ENCODE peak calls at places on chromosomes 2 and 18, in four cellular contexts. E is heart left ventricle, M is H7, Z is keratinocyte. C is an unnamed sample.

GRCh38 chr2:95320986-95321767 is 24.0 kb downstream of the KCNIP3 start:
- DNase-seq in E (no peak), M (no peak), Z (no peak), C (no peak)

GRCh38 chr2:171086352-171087290 is 74.1 kb downstream of the TLK1 start:
- DNase-seq in E (peak; percentile 27), M (peak; percentile 26), Z (peak; percentile 13), C (peak; percentile 16)

GRCh38 chr2:28350791-28351285 is 41.8 kb upstream of the FOSL2 start:
- DNase-seq in E (no peak), M (peak; percentile 73), Z (no peak), C (no peak)

GRCh38 chr2:120441744-120442471 is 96.0 kb downstream of the INHBB start:
- DNase-seq in E (no peak), M (peak; percentile 92), Z (no peak), C (no peak)

GRCh38 chr2:110816404-110817365 is 84.3 kb downstream of the ACOXL start:
- DNase-seq in E (no peak), M (no peak), Z (no peak), C (no peak)

GRCh38 chr2:102185347-102185746 is 1.5 kb upstream of the IL1RL2 start:
- DNase-seq in E (no peak), M (peak; percentile 48), Z (no peak), C (no peak)

GRCh38 chr2:14427982-14428567 is 204.4 kb upstream of the LRATD1 start:
- DNase-seq in E (peak; percentile 33), M (no peak), Z (no peak), C (no peak)

GRCh38 chr2:143730155-143730949 is 601.1 kb downstream of the ARHGAP15 start:
- DNase-seq in E (no peak), M (no peak), Z (no peak), C (no peak)

GRCh38 chr2:134662751-134663150 is 56.0 kb downstream of the TMEM163 start:
- DNase-seq in E (no peak), M (no peak), Z (no peak), C (no peak)

GRCh38 chr2:179460530-179460929 is 195.9 kb upstream of the SESTD1 start:
- DNase-seq in E (no peak), M (no peak), Z (peak; percentile 44), C (peak; percentile 95)

GRCh38 chr18:23842305-23842704 is 153.1 kb downstream of the LAMA3 start:
- DNase-seq in E (no peak), M (no peak), Z (no peak), C (no peak)
- H3K4me3 ChIP-seq in E (no peak overlapping the region), M (no peak overlapping the region), Z (no peak overlapping the region), C (no peak overlapping the region)

DNA sequence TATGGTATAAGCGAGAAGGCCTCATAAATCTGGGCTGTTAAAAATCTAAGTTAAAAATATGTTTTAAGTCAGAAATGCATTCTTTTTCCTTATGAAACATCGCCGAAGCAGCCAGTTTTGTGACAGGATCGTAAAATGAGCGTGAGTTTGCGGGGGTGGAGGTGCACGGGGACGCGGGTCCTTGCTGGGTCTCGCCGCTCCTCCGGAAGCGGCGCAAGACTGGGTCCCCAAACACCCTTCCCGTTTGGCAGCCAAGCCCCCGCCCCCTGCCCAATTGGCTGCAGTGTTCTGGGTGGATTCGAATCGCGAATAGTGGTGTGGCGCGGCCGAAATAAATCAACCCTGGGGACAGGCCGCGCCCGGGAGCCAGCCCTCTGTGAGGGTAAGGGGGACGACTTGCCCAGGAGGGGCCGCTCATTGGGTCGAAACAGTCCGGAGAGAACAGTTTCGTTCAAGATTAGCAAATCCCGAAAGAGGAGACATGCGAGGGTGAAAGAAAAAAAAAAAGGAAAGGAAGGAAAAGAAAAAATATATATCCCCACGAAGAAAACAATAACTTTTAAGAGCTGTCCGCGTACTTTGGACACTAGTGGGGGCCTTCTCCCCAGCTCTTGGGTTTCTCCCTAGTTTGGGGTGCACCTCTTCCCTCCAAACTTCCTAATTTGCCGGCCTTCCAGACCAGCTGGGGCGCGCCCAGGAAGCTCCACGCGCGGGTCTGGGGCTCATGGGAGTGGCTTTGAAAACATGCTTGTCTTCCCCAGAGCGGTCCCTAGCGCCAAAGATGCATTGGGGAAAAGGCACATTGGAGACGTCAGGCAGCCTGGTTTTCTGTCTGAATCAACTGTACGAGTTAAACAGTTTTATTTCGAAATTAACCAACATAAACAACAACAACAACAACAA is 3.1 kb upstream of the GATA6 start:
- DNase-seq in E (peak; percentile 79), M (peak; percentile 76), Z (no peak), C (no peak)
- H3K27me3 ChIP-seq in E (peaks cover 43% of the 10 kb centered on the region), M (peaks cover 96% of the 10 kb centered on the region), Z (peaks cover 86% of the 10 kb centered on the region), C (peaks cover 78% of the 10 kb centered on the region)

GRCh38 chr2:238239552-238239871 is 326 bp downstream of the HES6 start:
- DNase-seq in E (no peak), M (no peak), Z (no peak), C (no peak)
- H3K4me3 ChIP-seq in E (peak overlapping the region; percentile 60), M (peak overlapping the region; percentile 65), Z (peak overlapping the region; percentile 46), C (peak overlapping the region; percentile 63)

GRCh38 chr2:47056875-47057731 is 98.0 kb downstream of the STPG4 start:
- DNase-seq in E (peak; percentile 82), M (no peak), Z (no peak), C (no peak)

GRCh38 chr2:47056374-47056773 is 98.7 kb downstream of the STPG4 start:
- DNase-seq in E (peak; percentile 62), M (peak; percentile 87), Z (no peak), C (no peak)

GRCh38 chr2:47054867-47055266 is 100.2 kb downstream of the STPG4 start:
- DNase-seq in E (no peak), M (no peak), Z (no peak), C (no peak)

GRCh38 chr2:47058061-47058931 is 96.8 kb downstream of the STPG4 start:
- DNase-seq in E (no peak), M (no peak), Z (no peak), C (no peak)

DNA sequence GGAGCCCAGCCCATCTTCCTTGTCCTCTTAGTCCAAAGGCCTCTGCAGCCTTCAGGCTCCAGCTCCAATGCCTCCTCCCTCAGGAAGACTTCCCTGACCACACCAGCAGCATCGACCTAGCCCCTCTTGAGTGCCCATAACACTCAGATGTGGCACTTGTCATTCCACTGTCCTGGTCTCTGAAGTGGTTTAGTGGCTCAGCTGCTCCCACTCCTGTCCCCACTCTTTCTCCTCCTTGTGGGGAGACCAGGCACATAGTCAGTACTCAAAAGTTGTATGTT is 97.4 kb downstream of the STPG4 start:
- DNase-seq in E (no peak), M (no peak), Z (no peak), C (no peak)
- H3K27me3 ChIP-seq in E (no peaks in the 10 kb centered on the region), M (no peaks in the 10 kb centered on the region), Z (no peaks in the 10 kb centered on the region), C (no peaks in the 10 kb centered on the region)

DNA sequence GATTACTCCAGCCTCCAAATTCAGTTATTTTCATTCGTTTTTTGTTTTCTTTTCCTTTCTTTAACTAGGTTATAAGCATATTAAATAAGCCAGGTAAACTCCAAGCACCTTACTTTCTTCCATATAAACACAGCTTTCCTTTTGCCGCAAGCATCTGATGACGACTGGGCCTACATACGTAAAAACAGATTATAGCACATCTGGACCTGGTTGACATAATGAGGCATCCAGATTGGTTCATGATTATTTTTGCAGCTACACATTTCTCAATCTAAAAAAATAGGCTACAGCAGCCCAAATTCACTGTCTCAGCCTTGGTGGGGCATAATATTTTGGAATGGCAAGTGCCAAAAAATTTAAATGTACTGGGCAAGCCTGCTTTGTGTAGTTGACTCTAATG is 7.7 kb downstream of the CYP1B1 start:
- DNase-seq in E (no peak), M (no peak), Z (no peak), C (no peak)
- H3K4me3 ChIP-seq in E (no peak overlapping the region), M (no peak overlapping the region), Z (no peak overlapping the region), C (no peak overlapping the region)

GRCh38 chr2:26530141-26530540 is 52.2 kb upstream of the OTOF start:
- DNase-seq in E (no peak), M (no peak), Z (no peak), C (no peak)
- H3K27me3 ChIP-seq in E (no peaks in the 10 kb centered on the region), M (no peaks in the 10 kb centered on the region), Z (peaks cover 11% of the 10 kb centered on the region), C (peaks cover 11% of the 10 kb centered on the region)

GRCh38 chr18:21404426-21404825 is 162.4 kb downstream of the GREB1L start:
- DNase-seq in E (no peak), M (no peak), Z (no peak), C (no peak)
- H3K4me3 ChIP-seq in E (no peak overlapping the region), M (no peak overlapping the region), Z (no peak overlapping the region), C (no peak overlapping the region)

GRCh38 chr2:161427413-161428239 is 11.5 kb downstream of the TBR1 start:
- DNase-seq in E (no peak), M (peak; percentile 77), Z (no peak), C (no peak)

GRCh38 chr2:161428240-161428587 is 12.1 kb downstream of the TBR1 start:
- DNase-seq in E (no peak), M (no peak), Z (no peak), C (no peak)

GRCh38 chr2:161425966-161426365 is 9.9 kb downstream of the TBR1 start:
- DNase-seq in E (no peak), M (no peak), Z (no peak), C (no peak)

GRCh38 chr2:161426416-161426787 is 10.3 kb downstream of the TBR1 start:
- DNase-seq in E (no peak), M (peak; percentile 56), Z (no peak), C (no peak)

DNA sequence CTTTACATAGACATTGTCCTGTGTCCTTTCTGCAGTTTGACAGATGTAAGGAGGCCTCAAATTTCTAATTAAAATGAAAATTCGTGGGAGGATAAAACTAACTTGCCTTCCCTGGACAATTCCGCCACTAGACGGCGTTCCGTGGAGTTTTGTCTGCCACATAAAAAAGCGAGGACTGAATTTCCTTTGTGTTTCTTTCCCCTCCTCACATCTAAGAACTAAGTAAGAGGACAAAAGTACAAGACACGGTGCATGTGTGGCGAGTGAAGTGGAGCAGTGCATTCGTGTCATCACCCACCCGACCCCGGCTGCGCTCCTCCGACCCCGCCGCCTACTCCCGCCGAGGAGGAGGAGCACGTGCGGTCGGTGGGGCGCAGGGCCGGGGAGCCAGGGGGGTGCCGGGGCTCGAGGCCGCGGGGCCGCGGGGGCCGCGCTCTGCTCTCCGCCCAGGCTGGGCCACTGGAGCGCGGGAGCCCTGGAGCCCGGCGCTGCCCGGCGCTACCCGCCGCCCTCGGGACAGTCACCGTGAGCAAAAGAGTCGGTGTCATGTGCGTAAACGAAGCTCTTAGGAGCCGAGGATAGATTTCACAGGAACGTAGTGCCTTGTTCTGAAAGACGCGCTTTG is 10.8 kb downstream of the TBR1 start:
- DNase-seq in E (no peak), M (peak; percentile 81), Z (no peak), C (no peak)
- H3K27me3 ChIP-seq in E (peaks cover 82% of the 10 kb centered on the region), M (peaks cover 83% of the 10 kb centered on the region), Z (peaks cover 86% of the 10 kb centered on the region), C (peaks cover 71% of the 10 kb centered on the region)

C was measured in kidney epithelial cell.